ENCODE peak calls at places on chromosomes 3 and 15, in five cellular contexts. One of them, this sample, is unnamed.

GRCh38 chr15:43383070-43383469 is 12.2 kb downstream of the TUBGCP4 start:
- DNase-seq in astrocyte of the spinal cord: no peak
- DNase-seq in neural progenitor cell: no peak
- DNase-seq in breast epithelium: no peak
- DNase-seq in fibroblast of the aortic adventitia: no peak
- DNase-seq in this sample: no peak

GRCh38 chr3:149507491-149508324 is 33.2 kb downstream of the TM4SF4 start:
- DNase-seq in neural progenitor cell: no peak
- DNase-seq in breast epithelium: no peak
- DNase-seq in fibroblast of the aortic adventitia: peak; percentile 51
- DNase-seq in astrocyte of the spinal cord: peak; percentile 45
- DNase-seq in this sample: peak; percentile 71

GRCh38 chr3:156166808-156167207 is 46.4 kb downstream of the KCNAB1 start:
- DNase-seq in fibroblast of the aortic adventitia: no peak
- DNase-seq in neural progenitor cell: no peak
- DNase-seq in astrocyte of the spinal cord: no peak
- DNase-seq in breast epithelium: no peak
- DNase-seq in this sample: no peak

GRCh38 chr15:87500240-87500639 is 756.3 kb downstream of the NTRK3 start:
- DNase-seq in astrocyte of the spinal cord: no peak
- DNase-seq in neural progenitor cell: no peak
- DNase-seq in breast epithelium: no peak
- DNase-seq in fibroblast of the aortic adventitia: no peak
- DNase-seq in this sample: no peak

GRCh38 chr3:183108470-183108869 is 9.2 kb upstream of the MCCC1 start:
- DNase-seq in neural progenitor cell: no peak
- DNase-seq in breast epithelium: no peak
- DNase-seq in astrocyte of the spinal cord: no peak
- DNase-seq in fibroblast of the aortic adventitia: no peak
- DNase-seq in this sample: no peak

GRCh38 chr15:27175479-27176153 is 204.6 kb downstream of the GABRG3 start:
- DNase-seq in neural progenitor cell: no peak
- DNase-seq in breast epithelium: no peak
- DNase-seq in fibroblast of the aortic adventitia: no peak
- DNase-seq in astrocyte of the spinal cord: no peak
- DNase-seq in this sample: no peak

GRCh38 chr3:197027896-197028710 is 1.5 kb downstream of the MELTF start:
- DNase-seq in neural progenitor cell: no peak
- DNase-seq in astrocyte of the spinal cord: no peak
- DNase-seq in breast epithelium: no peak
- DNase-seq in fibroblast of the aortic adventitia: no peak
- DNase-seq in this sample: no peak

GRCh38 chr3:172836390-172836997 is 86.0 kb downstream of the ECT2 start:
- DNase-seq in breast epithelium: no peak
- DNase-seq in fibroblast of the aortic adventitia: peak; percentile 78
- DNase-seq in astrocyte of the spinal cord: peak; percentile 49
- DNase-seq in neural progenitor cell: peak; percentile 70
- DNase-seq in this sample: peak; percentile 78

GRCh38 chr3:174538116-174538515 is 321.0 kb upstream of the NAALADL2 start:
- DNase-seq in astrocyte of the spinal cord: no peak
- DNase-seq in neural progenitor cell: peak; percentile 19
- DNase-seq in breast epithelium: no peak
- DNase-seq in fibroblast of the aortic adventitia: no peak
- DNase-seq in this sample: no peak

GRCh38 chr3:150146891-150147761 is 176.4 kb upstream of the PFN2 start:
- DNase-seq in astrocyte of the spinal cord: peak; percentile 97
- DNase-seq in fibroblast of the aortic adventitia: peak; percentile 90
- DNase-seq in breast epithelium: no peak
- DNase-seq in neural progenitor cell: no peak
- DNase-seq in this sample: peak; percentile 87

GRCh38 chr3:142963266-142964149 is at the start of gene PAQR9:
- DNase-seq in breast epithelium: no peak
- DNase-seq in neural progenitor cell: peak; percentile 83
- DNase-seq in astrocyte of the spinal cord: no peak
- DNase-seq in fibroblast of the aortic adventitia: peak; percentile 6
- DNase-seq in this sample: no peak

GRCh38 chr3:188021041-188021440 is 132.9 kb upstream of the LPP start:
- DNase-seq in breast epithelium: no peak
- DNase-seq in fibroblast of the aortic adventitia: peak; percentile 85
- DNase-seq in neural progenitor cell: no peak
- DNase-seq in astrocyte of the spinal cord: no peak
- DNase-seq in this sample: peak; percentile 43

GRCh38 chr3:126065876-126066275 is 18.0 kb downstream of the SLC41A3 start:
- DNase-seq in breast epithelium: no peak
- DNase-seq in astrocyte of the spinal cord: no peak
- DNase-seq in neural progenitor cell: no peak
- DNase-seq in fibroblast of the aortic adventitia: no peak
- DNase-seq in this sample: no peak

GRCh38 chr3:110789315-110789714 is 282.3 kb upstream of the NECTIN3 start:
- DNase-seq in breast epithelium: no peak
- DNase-seq in neural progenitor cell: no peak
- DNase-seq in astrocyte of the spinal cord: peak; percentile 59
- DNase-seq in fibroblast of the aortic adventitia: peak; percentile 70
- DNase-seq in this sample: peak; percentile 32

GRCh38 chr3:36362973-36363372 is 17.3 kb upstream of the STAC start:
- DNase-seq in breast epithelium: no peak
- DNase-seq in fibroblast of the aortic adventitia: peak; percentile 50
- DNase-seq in neural progenitor cell: no peak
- DNase-seq in astrocyte of the spinal cord: peak; percentile 57
- DNase-seq in this sample: peak; percentile 22

GRCh38 chr3:42250761-42251160 is 15.2 kb downstream of the CCK start:
- DNase-seq in breast epithelium: no peak
- DNase-seq in neural progenitor cell: no peak
- DNase-seq in fibroblast of the aortic adventitia: no peak
- DNase-seq in astrocyte of the spinal cord: no peak
- DNase-seq in this sample: no peak

GRCh38 chr15:68791431-68792283 is 29.0 kb downstream of the ANP32A start:
- DNase-seq in breast epithelium: no peak
- DNase-seq in astrocyte of the spinal cord: no peak
- DNase-seq in neural progenitor cell: no peak
- DNase-seq in fibroblast of the aortic adventitia: no peak
- DNase-seq in this sample: no peak

GRCh38 chr3:156826896-156827882 is 1.0 kb downstream of the LEKR1 start:
- DNase-seq in breast epithelium: no peak
- DNase-seq in astrocyte of the spinal cord: no peak
- DNase-seq in neural progenitor cell: peak; percentile 40
- DNase-seq in fibroblast of the aortic adventitia: no peak
- DNase-seq in this sample: no peak

GRCh38 chr3:14989943-14990753 is 42.8 kb downstream of the NR2C2 start:
- DNase-seq in fibroblast of the aortic adventitia: peak; percentile 10
- DNase-seq in astrocyte of the spinal cord: peak; percentile 61
- DNase-seq in neural progenitor cell: peak; percentile 11
- DNase-seq in breast epithelium: no peak
- DNase-seq in this sample: peak; percentile 43

GRCh38 chr3:55988905-55989304 is 479.4 kb downstream of the ERC2 start:
- DNase-seq in astrocyte of the spinal cord: no peak
- DNase-seq in breast epithelium: no peak
- DNase-seq in neural progenitor cell: peak; percentile 22
- DNase-seq in fibroblast of the aortic adventitia: no peak
- DNase-seq in this sample: no peak

GRCh38 chr15:88256261-88257230 is at the start of gene NTRK3:
- DNase-seq in neural progenitor cell: peak; percentile 76
- DNase-seq in astrocyte of the spinal cord: peak; percentile 15
- DNase-seq in fibroblast of the aortic adventitia: peak; percentile 63
- DNase-seq in breast epithelium: no peak
- DNase-seq in this sample: peak; percentile 38

GRCh38 chr3:128999104-128999503 is 2.0 kb upstream of the EFCC1 start:
- DNase-seq in neural progenitor cell: peak; percentile 60
- DNase-seq in astrocyte of the spinal cord: no peak
- DNase-seq in breast epithelium: no peak
- DNase-seq in fibroblast of the aortic adventitia: no peak
- DNase-seq in this sample: no peak

GRCh38 chr3:176697284-176697889 is 499.9 kb downstream of the TBL1XR1 start:
- DNase-seq in neural progenitor cell: no peak
- DNase-seq in astrocyte of the spinal cord: no peak
- DNase-seq in fibroblast of the aortic adventitia: no peak
- DNase-seq in breast epithelium: no peak
- DNase-seq in this sample: no peak

GRCh38 chr3:70779296-70779695 is 466.9 kb upstream of the MDFIC2 start:
- DNase-seq in astrocyte of the spinal cord: no peak
- DNase-seq in neural progenitor cell: no peak
- DNase-seq in breast epithelium: no peak
- DNase-seq in fibroblast of the aortic adventitia: no peak
- DNase-seq in this sample: no peak

GRCh38 chr3:88589131-88589530 is 439.4 kb downstream of the C3orf38 start:
- DNase-seq in fibroblast of the aortic adventitia: no peak
- DNase-seq in neural progenitor cell: peak; percentile 7
- DNase-seq in breast epithelium: no peak
- DNase-seq in astrocyte of the spinal cord: peak; percentile 13
- DNase-seq in this sample: no peak

GRCh38 chr15:43270676-43271306 is 4.1 kb upstream of the TGM5 start:
- DNase-seq in astrocyte of the spinal cord: no peak
- DNase-seq in breast epithelium: no peak
- DNase-seq in fibroblast of the aortic adventitia: no peak
- DNase-seq in neural progenitor cell: no peak
- DNase-seq in this sample: no peak

GRCh38 chr15:43922021-43922420 is 95.2 kb downstream of the WDR76 start:
- DNase-seq in fibroblast of the aortic adventitia: peak; percentile 45
- DNase-seq in breast epithelium: no peak
- DNase-seq in neural progenitor cell: no peak
- DNase-seq in astrocyte of the spinal cord: no peak
- DNase-seq in this sample: no peak

GRCh38 chr3:66642484-66642883 is 141.7 kb upstream of the LRIG1 start:
- DNase-seq in breast epithelium: no peak
- DNase-seq in neural progenitor cell: no peak
- DNase-seq in fibroblast of the aortic adventitia: no peak
- DNase-seq in astrocyte of the spinal cord: no peak
- DNase-seq in this sample: no peak

GRCh38 chr3:116112686-116113085 is 332.6 kb downstream of the LSAMP start:
- DNase-seq in fibroblast of the aortic adventitia: peak; percentile 54
- DNase-seq in neural progenitor cell: no peak
- DNase-seq in breast epithelium: no peak
- DNase-seq in astrocyte of the spinal cord: peak; percentile 8
- DNase-seq in this sample: peak; percentile 30

DNA sequence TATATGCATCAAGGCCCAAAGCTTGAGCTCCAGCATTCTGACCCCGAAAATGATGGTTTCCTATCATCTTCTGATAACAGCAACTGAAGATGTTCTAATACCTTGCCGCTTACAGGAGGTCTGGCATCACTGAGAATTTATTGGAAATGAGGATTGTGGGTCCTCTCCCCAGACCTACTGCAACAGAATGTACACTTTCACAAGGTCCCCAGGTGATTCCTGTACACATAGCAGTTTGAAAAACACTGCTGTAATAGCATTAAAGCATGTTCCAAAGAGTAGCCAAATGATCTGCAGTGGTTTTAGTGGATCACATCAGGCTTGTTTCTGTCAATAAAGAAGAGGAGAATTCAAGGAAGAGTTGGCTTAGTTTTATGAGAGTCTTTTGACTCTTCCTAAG is 11.3 kb downstream of the TGFBR2 start:
- DNase-seq in astrocyte of the spinal cord: no peak
- DNase-seq in neural progenitor cell: no peak
- DNase-seq in breast epithelium: no peak
- DNase-seq in fibroblast of the aortic adventitia: no peak
- DNase-seq in this sample: no peak
- H3K4me3 ChIP-seq in astrocyte of the spinal cord: no peak overlapping the region
- H3K4me3 ChIP-seq in neural progenitor cell: no peak overlapping the region
- H3K4me3 ChIP-seq in breast epithelium: no peak overlapping the region
- H3K4me3 ChIP-seq in fibroblast of the aortic adventitia: no peak overlapping the region
- H3K4me3 ChIP-seq in this sample: no peak overlapping the region

GRCh38 chr15:84748274-84749110 is at the start of gene ZNF592:
- DNase-seq in fibroblast of the aortic adventitia: peak; percentile 69
- DNase-seq in breast epithelium: peak; percentile 77
- DNase-seq in neural progenitor cell: peak; percentile 90
- DNase-seq in astrocyte of the spinal cord: peak; percentile 79
- DNase-seq in this sample: peak; percentile 73

GRCh38 chr15:84749111-84749991 is 959 bp downstream of the ZNF592 start:
- DNase-seq in neural progenitor cell: peak; percentile 53
- DNase-seq in fibroblast of the aortic adventitia: peak; percentile 34
- DNase-seq in astrocyte of the spinal cord: no peak
- DNase-seq in breast epithelium: peak; percentile 30
- DNase-seq in this sample: peak; percentile 41

GRCh38 chr15:84750583-84751092 is 2.2 kb downstream of the ZNF592 start:
- DNase-seq in breast epithelium: no peak
- DNase-seq in fibroblast of the aortic adventitia: no peak
- DNase-seq in neural progenitor cell: peak; percentile 29
- DNase-seq in astrocyte of the spinal cord: no peak
- DNase-seq in this sample: no peak

GRCh38 chr15:84752195-84752594 is 3.8 kb downstream of the ZNF592 start:
- DNase-seq in astrocyte of the spinal cord: no peak
- DNase-seq in breast epithelium: no peak
- DNase-seq in fibroblast of the aortic adventitia: no peak
- DNase-seq in neural progenitor cell: no peak
- DNase-seq in this sample: no peak

GRCh38 chr15:84747423-84748273 is 744 bp upstream of the ZNF592 start:
- DNase-seq in breast epithelium: peak; percentile 69
- DNase-seq in astrocyte of the spinal cord: peak; percentile 66
- DNase-seq in neural progenitor cell: peak; percentile 84
- DNase-seq in fibroblast of the aortic adventitia: peak; percentile 60
- DNase-seq in this sample: peak; percentile 75
- TF ChIP-seq CTCF in breast epithelium: no peak
- TF ChIP-seq CTCF in astrocyte of the spinal cord: no peak
- TF ChIP-seq CTCF in neural progenitor cell: peak; percentile 9
- TF ChIP-seq CTCF in fibroblast of the aortic adventitia: peak; percentile 2
- TF ChIP-seq CTCF in this sample: peak; percentile 5

DNA sequence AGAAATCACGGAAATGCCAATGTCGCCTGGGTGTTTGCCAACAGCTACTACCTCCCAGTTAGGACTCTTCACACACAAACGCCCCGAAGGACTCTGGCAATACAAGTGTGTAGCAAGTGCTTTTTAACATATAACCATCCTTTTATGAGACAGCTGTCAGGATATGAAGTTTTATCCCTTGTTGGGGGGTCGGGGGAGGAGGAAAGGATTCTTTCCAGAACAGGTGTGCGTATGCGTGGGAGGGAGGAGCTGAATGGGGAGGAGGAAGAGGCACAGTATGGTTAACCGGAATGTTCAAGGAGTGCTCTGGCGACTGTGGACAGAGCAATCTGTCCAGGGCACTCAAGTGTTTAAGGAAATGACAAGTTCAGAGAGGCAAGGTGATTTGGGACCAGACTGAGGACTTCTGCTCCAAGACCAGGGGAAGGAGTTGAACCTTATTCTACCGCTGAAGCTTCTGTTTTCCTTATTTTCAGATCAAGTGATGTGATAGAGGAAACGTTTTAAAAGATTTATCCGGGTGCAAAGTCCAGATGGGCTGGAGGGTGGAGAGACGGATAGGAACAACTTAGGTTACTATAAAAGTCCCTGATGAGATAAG is 1.3 kb downstream of the TSPAN3 start:
- DNase-seq in fibroblast of the aortic adventitia: no peak
- DNase-seq in astrocyte of the spinal cord: no peak
- DNase-seq in neural progenitor cell: no peak
- DNase-seq in breast epithelium: no peak
- DNase-seq in this sample: no peak
- H3K4me3 ChIP-seq in fibroblast of the aortic adventitia: peak overlapping the region; percentile 76
- H3K4me3 ChIP-seq in astrocyte of the spinal cord: peak overlapping the region; percentile 59
- H3K4me3 ChIP-seq in neural progenitor cell: peak overlapping the region; percentile 88
- H3K4me3 ChIP-seq in breast epithelium: peak overlapping the region; percentile 98
- H3K4me3 ChIP-seq in this sample: peak overlapping the region; percentile 67

GRCh38 chr3:134404366-134404885 is 30.2 kb upstream of the AMOTL2 start:
- DNase-seq in fibroblast of the aortic adventitia: no peak
- DNase-seq in breast epithelium: no peak
- DNase-seq in astrocyte of the spinal cord: no peak
- DNase-seq in neural progenitor cell: no peak
- DNase-seq in this sample: no peak

GRCh38 chr3:134406331-134407246 is 32.3 kb upstream of the AMOTL2 start:
- DNase-seq in breast epithelium: no peak
- DNase-seq in astrocyte of the spinal cord: peak; percentile 24
- DNase-seq in fibroblast of the aortic adventitia: no peak
- DNase-seq in neural progenitor cell: peak; percentile 93
- DNase-seq in this sample: no peak

GRCh38 chr3:134407247-134407640 is 33.0 kb upstream of the AMOTL2 start:
- DNase-seq in breast epithelium: no peak
- DNase-seq in astrocyte of the spinal cord: no peak
- DNase-seq in neural progenitor cell: no peak
- DNase-seq in fibroblast of the aortic adventitia: no peak
- DNase-seq in this sample: peak; percentile 3

GRCh38 chr3:134409041-134409440 is 34.8 kb upstream of the AMOTL2 start:
- DNase-seq in breast epithelium: no peak
- DNase-seq in neural progenitor cell: no peak
- DNase-seq in astrocyte of the spinal cord: no peak
- DNase-seq in fibroblast of the aortic adventitia: no peak
- DNase-seq in this sample: no peak
- TF ChIP-seq CTCF in breast epithelium: no peak
- TF ChIP-seq CTCF in neural progenitor cell: no peak
- TF ChIP-seq CTCF in astrocyte of the spinal cord: no peak
- TF ChIP-seq CTCF in fibroblast of the aortic adventitia: no peak
- TF ChIP-seq CTCF in this sample: no peak

This sample was measured in cardiac fibroblast.